ENCODE peak calls at places on chromosomes 2 and 18, in five cellular contexts. G is brain microvascular endothelial cell, L is spleen, M is kidney epithelial cell, C is cardiac muscle cell. O is an unnamed sample.

GRCh38 chr2:74379851-74380789 is at the start of gene DCTN1:
- DNase-seq in G (peak), M (peak), L (no peak), C (peak), O (peak)

GRCh38 chr2:120155308-120155707 is 67.9 kb downstream of the TMEM185B start:
- DNase-seq in G (no peak), M (no peak), C (no peak), L (no peak), O (no peak)

GRCh38 chr2:140246957-140247356 is 1466.8 kb upstream of the NXPH2 start:
- DNase-seq in M (no peak), G (no peak), C (no peak), L (no peak), O (no peak)

GRCh38 chr2:99337931-99338580 is 867 bp downstream of the EIF5B start:
- DNase-seq in M (no peak), L (no peak), G (no peak), C (peak), O (no peak)

GRCh38 chr2:117801826-117802225 is 12.7 kb upstream of the DDX18 start:
- DNase-seq in G (no peak), L (no peak), C (no peak), M (no peak), O (peak)

GRCh38 chr2:95525294-95526035 is 40.9 kb upstream of the TRIM43B start:
- DNase-seq in M (no peak), G (no peak), L (no peak), C (no peak), O (no peak)

GRCh38 chr2:160647967-160648685 is 154.5 kb upstream of the RBMS1 start:
- DNase-seq in L (no peak), M (no peak), G (no peak), C (no peak), O (no peak)

GRCh38 chr2:178309541-178309940 is 115.2 kb downstream of the OSBPL6 start:
- DNase-seq in L (no peak), M (no peak), C (no peak), G (no peak), O (no peak)

GRCh38 chr2:191376981-191377629 is 131.9 kb downstream of the MYO1B start:
- DNase-seq in M (peak), G (peak), C (peak), L (no peak), O (peak)

GRCh38 chr18:55485666-55486065 is 102.3 kb downstream of the TCF4 start:
- DNase-seq in L (no peak), C (no peak), M (no peak), G (peak), O (no peak)

GRCh38 chr2:190634381-190634780 is 14.5 kb upstream of the NAB1 start:
- DNase-seq in C (no peak), M (no peak), L (no peak), G (no peak), O (peak)

GRCh38 chr2:193845604-193846003 is 1650.9 kb upstream of the TMEFF2 start:
- DNase-seq in M (no peak), G (no peak), L (no peak), C (no peak), O (no peak)

GRCh38 chr2:95352291-95353054 is 50.0 kb upstream of the FAHD2A start:
- DNase-seq in C (no peak), M (no peak), L (no peak), G (no peak), O (no peak)

GRCh38 chr2:224947566-224947965 is 94.7 kb downstream of the DOCK10 start:
- DNase-seq in G (no peak), C (no peak), L (no peak), M (no peak), O (no peak)

GRCh38 chr2:205695460-205695979 is 13.2 kb downstream of the NRP2 start:
- DNase-seq in M (no peak), G (peak), C (no peak), L (no peak), O (peak)

GRCh38 chr2:121860033-121860810 is 104.8 kb downstream of the TSN start:
- DNase-seq in C (no peak), L (no peak), G (peak), M (peak), O (peak)

GRCh38 chr2:174802459-174802858 is 38.2 kb upstream of the CHRNA1 start:
- DNase-seq in G (no peak), L (no peak), C (no peak), M (no peak), O (no peak)
- H3K4me3 ChIP-seq in G (no peak), L (no peak), C (no peak), M (no peak), O (no peak)

GRCh38 chr18:58496937-58497336 is 132.0 kb downstream of the ALPK2 start:
- DNase-seq in M (no peak), C (no peak), L (no peak), G (no peak), O (no peak)
- TF ChIP-seq CTCF in M (peak), C (peak), L (no peak), G (peak), O (no peak)

GRCh38 chr2:134133622-134134312 is 120.1 kb upstream of the MGAT5 start:
- DNase-seq in L (no peak), M (no peak), C (no peak), G (no peak), O (no peak)
- H3K4me3 ChIP-seq in L (no peak), M (no peak), C (no peak), G (no peak), O (no peak)

DNA sequence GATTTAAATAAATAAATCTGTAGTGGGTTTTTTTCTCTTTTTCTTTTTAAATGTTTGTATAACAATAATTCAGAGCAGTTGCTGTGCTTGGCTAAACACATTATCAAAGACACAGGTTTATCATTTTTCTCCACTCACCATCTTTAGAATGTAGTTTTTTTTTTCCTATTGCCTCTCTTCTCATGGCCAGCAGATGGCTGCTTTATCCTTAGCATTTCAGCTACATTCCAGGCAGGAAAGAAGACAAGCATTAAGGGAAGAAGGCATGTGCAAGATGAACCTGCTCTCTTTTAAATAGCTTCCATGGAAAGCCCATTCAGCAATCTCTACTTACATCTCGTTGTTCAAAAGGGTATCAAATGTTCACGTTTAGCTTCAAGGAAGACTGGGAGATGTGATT is 42.6 kb downstream of the ARHGAP15 start:
- DNase-seq in C (no peak), G (no peak), M (no peak), L (no peak), O (no peak)
- TF ChIP-seq CTCF in C (peak), G (peak), M (peak), L (no peak), O (peak)

DNA sequence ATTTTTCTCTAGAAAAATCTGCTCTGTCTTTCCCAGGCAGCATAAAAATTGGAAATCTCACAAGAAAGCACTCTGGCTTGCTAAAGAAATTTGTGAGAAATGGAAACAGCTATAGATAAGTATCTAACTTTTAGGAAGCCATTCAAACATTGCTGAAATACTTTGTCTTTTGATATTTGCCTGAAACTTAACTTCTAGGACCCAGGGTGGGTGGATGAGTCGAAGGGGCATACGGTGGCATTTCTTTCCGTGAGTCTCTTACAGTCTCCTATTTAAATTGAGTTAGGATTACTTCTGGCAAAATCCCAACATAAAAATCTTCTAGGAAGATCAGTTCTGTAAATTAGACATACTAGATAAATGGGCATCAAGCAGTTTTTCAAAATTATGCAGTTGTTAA is 523 bp upstream of the COL3A1 start:
- DNase-seq in G (no peak), L (no peak), M (no peak), C (no peak), O (no peak)
- H3K4me3 ChIP-seq in G (peak), L (no peak), M (no peak), C (no peak), O (peak)

DNA sequence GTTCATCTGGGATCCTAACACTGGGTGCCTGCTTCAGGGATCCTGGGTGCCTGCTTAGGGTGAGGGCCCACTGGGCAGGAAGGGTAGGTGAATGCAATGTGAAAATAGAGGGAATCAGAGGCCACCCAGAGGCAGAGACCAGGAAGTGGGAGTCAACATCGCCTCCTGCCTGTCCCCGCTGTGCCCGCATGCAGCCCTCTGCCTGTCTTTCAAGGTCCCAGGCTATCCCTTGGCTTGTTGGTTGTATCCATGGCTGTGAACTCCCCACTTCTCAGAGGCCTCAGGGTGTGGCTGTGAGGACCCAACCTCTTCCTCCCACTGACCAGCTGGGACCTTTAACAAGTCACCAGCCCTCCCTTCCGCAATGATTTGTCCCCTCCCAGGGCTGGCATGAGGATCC is 26.5 kb downstream of the PSD4 start:
- DNase-seq in M (no peak), G (no peak), L (peak), C (no peak), O (no peak)
- TF ChIP-seq CTCF in M (peak), G (peak), L (no peak), C (no peak), O (peak)

GRCh38 chr2:70084973-70085710 is 2.1 kb upstream of the PCBP1 start:
- DNase-seq in L (peak), M (no peak), G (no peak), C (no peak), O (no peak)
- H3K4me3 ChIP-seq in L (peak), M (no peak), G (no peak), C (peak), O (no peak)

GRCh38 chr18:34805117-34805882 is 95.2 kb downstream of the DTNA start:
- DNase-seq in G (no peak), L (no peak), M (no peak), C (no peak), O (no peak)
- TF ChIP-seq CTCF in G (no peak), L (no peak), M (no peak), C (no peak), O (no peak)